ENCODE peak calls at places on chromosomes 13 and 19, in ten cellular contexts. Y, G, N, V, D, W, A, I, Z and P are unnamed samples.

GRCh38 chr19:35085947-35086346 is 29.7 kb upstream of the FXYD3 start:
- DNase-seq in Y (no peak), G (no peak), N (peak), V (no peak), D (no peak), W (no peak), A (no peak), I (no peak), Z (no peak), P (no peak)

GRCh38 chr19:16376649-16377048 is 52.0 kb downstream of the KLF2 start:
- DNase-seq in Y (no peak), G (no peak), N (peak), V (no peak), D (no peak), W (no peak), A (no peak), I (peak), Z (no peak), P (no peak)

GRCh38 chr13:85864963-85865530 is 65.8 kb upstream of the SLITRK6 start:
- DNase-seq in Y (no peak), G (no peak), N (peak), V (no peak), D (peak), W (no peak), A (no peak), I (no peak), Z (no peak), P (peak)

GRCh38 chr19:48752511-48753365 is at the start of gene FUT1:
- DNase-seq in Y (peak), G (no peak), N (no peak), V (peak), D (no peak), W (peak), A (peak), I (no peak), Z (peak), P (no peak)

GRCh38 chr19:916645-917322 is 349 bp upstream of the KISS1R start:
- DNase-seq in Y (no peak), G (no peak), N (no peak), V (no peak), D (no peak), W (no peak), A (no peak), I (peak), Z (no peak), P (no peak)

GRCh38 chr13:25778808-25779207 is 273.0 kb downstream of the SHISA2 start:
- DNase-seq in Y (no peak), G (no peak), N (no peak), V (no peak), D (no peak), W (no peak), A (no peak), I (no peak), Z (no peak), P (no peak)

GRCh38 chr13:104571161-104571889 is 1505.1 kb upstream of the SLC10A2 start:
- DNase-seq in Y (peak), G (peak), N (peak), V (peak), D (peak), W (peak), A (no peak), I (no peak), Z (peak), P (peak)

GRCh38 chr13:72290962-72291681 is 424.1 kb upstream of the DACH1 start:
- DNase-seq in Y (no peak), G (peak), N (no peak), V (no peak), D (peak), W (peak), A (no peak), I (no peak), Z (no peak), P (peak)

GRCh38 chr19:30566681-30567420 is 194.7 kb downstream of the ZNF536 start:
- DNase-seq in Y (no peak), G (no peak), N (no peak), V (no peak), D (no peak), W (no peak), A (no peak), I (no peak), Z (no peak), P (no peak)

GRCh38 chr13:22061371-22061805 is 390.5 kb downstream of the FGF9 start:
- DNase-seq in Y (no peak), G (no peak), N (no peak), V (no peak), D (no peak), W (no peak), A (no peak), I (no peak), Z (no peak), P (no peak)

GRCh38 chr19:35249146-35249847 is 495 bp downstream of the LSR start:
- DNase-seq in Y (no peak), G (no peak), N (no peak), V (peak), D (no peak), W (no peak), A (no peak), I (peak), Z (no peak), P (no peak)

GRCh38 chr19:45467456-45468158 is at the start of gene FOSB:
- DNase-seq in Y (peak), G (peak), N (peak), V (peak), D (peak), W (peak), A (peak), I (peak), Z (peak), P (peak)

GRCh38 chr13:109357751-109358150 is 428.6 kb downstream of the IRS2 start:
- DNase-seq in Y (no peak), G (no peak), N (no peak), V (no peak), D (peak), W (no peak), A (no peak), I (no peak), Z (no peak), P (no peak)

GRCh38 chr19:38606131-38606530 is 11.6 kb downstream of the MAP4K1 start:
- DNase-seq in Y (no peak), G (no peak), N (no peak), V (no peak), D (no peak), W (no peak), A (no peak), I (no peak), Z (no peak), P (no peak)

GRCh38 chr19:10587022-10587838 is at the start of gene AP1M2:
- DNase-seq in Y (no peak), G (no peak), N (no peak), V (peak), D (no peak), W (no peak), A (no peak), I (no peak), Z (peak), P (no peak)

GRCh38 chr19:49512970-49513745 is 697 bp downstream of the FCGRT start:
- DNase-seq in Y (no peak), G (no peak), N (peak), V (peak), D (peak), W (peak), A (peak), I (peak), Z (peak), P (no peak)

GRCh38 chr13:71625183-71625582 is 241.8 kb downstream of the DACH1 start:
- DNase-seq in Y (no peak), G (no peak), N (no peak), V (no peak), D (no peak), W (no peak), A (no peak), I (no peak), Z (no peak), P (no peak)

GRCh38 chr19:52993342-52994178 is 20.2 kb upstream of the ERVV-1 start:
- DNase-seq in Y (peak), G (peak), N (peak), V (peak), D (peak), W (peak), A (peak), I (peak), Z (peak), P (peak)

GRCh38 chr19:31128291-31128690 is 220.9 kb downstream of the TSHZ3 start:
- DNase-seq in Y (no peak), G (no peak), N (no peak), V (no peak), D (no peak), W (no peak), A (no peak), I (no peak), Z (no peak), P (no peak)

GRCh38 chr13:109336730-109337129 is 449.7 kb downstream of the IRS2 start:
- DNase-seq in Y (no peak), G (peak), N (no peak), V (no peak), D (peak), W (peak), A (no peak), I (no peak), Z (no peak), P (peak)

GRCh38 chr19:50331187-50332013 is 2.2 kb upstream of the KCNC3 start:
- DNase-seq in Y (no peak), G (no peak), N (peak), V (no peak), D (no peak), W (no peak), A (no peak), I (no peak), Z (no peak), P (no peak)

GRCh38 chr13:97600438-97601080 is 166.6 kb downstream of the RAP2A start:
- DNase-seq in Y (no peak), G (peak), N (no peak), V (no peak), D (peak), W (peak), A (no peak), I (no peak), Z (no peak), P (peak)

GRCh38 chr19:45356760-45357444 is 13.5 kb downstream of the ERCC2 start:
- DNase-seq in Y (no peak), G (no peak), N (no peak), V (no peak), D (no peak), W (no peak), A (no peak), I (no peak), Z (no peak), P (no peak)

GRCh38 chr19:48500830-48501445 is 10.7 kb downstream of the LMTK3 start:
- DNase-seq in Y (no peak), G (no peak), N (no peak), V (no peak), D (no peak), W (no peak), A (no peak), I (no peak), Z (no peak), P (no peak)

GRCh38 chr13:42525035-42525504 is 48.9 kb upstream of the TNFSF11 start:
- DNase-seq in Y (no peak), G (peak), N (no peak), V (no peak), D (peak), W (peak), A (no peak), I (no peak), Z (no peak), P (peak)

GRCh38 chr13:76928456-76928855 is 19.9 kb upstream of the ACOD1 start:
- DNase-seq in Y (no peak), G (no peak), N (no peak), V (no peak), D (no peak), W (no peak), A (no peak), I (no peak), Z (no peak), P (no peak)

GRCh38 chr13:27830010-27830409 is 37.7 kb downstream of the GSX1 start:
- DNase-seq in Y (no peak), G (peak), N (peak), V (peak), D (peak), W (peak), A (peak), I (peak), Z (peak), P (no peak)

GRCh38 chr19:49020931-49021895 is 2.9 kb downstream of the CGB3 start:
- DNase-seq in Y (no peak), G (no peak), N (peak), V (no peak), D (no peak), W (peak), A (no peak), I (no peak), Z (no peak), P (peak)

GRCh38 chr19:47186337-47187022 is 44.5 kb downstream of the BBC3 start:
- DNase-seq in Y (no peak), G (no peak), N (no peak), V (no peak), D (no peak), W (no peak), A (no peak), I (no peak), Z (no peak), P (no peak)

GRCh38 chr19:15243236-15243957 is 11.1 kb upstream of the EPHX3 start:
- DNase-seq in Y (no peak), G (no peak), N (no peak), V (no peak), D (no peak), W (no peak), A (no peak), I (no peak), Z (no peak), P (no peak)

GRCh38 chr19:3319643-3320353 is 46.6 kb upstream of the NFIC start:
- DNase-seq in Y (no peak), G (peak), N (no peak), V (no peak), D (no peak), W (peak), A (no peak), I (no peak), Z (no peak), P (peak)

GRCh38 chr19:40411958-40412499 is 1.1 kb downstream of the PRX start:
- DNase-seq in Y (no peak), G (no peak), N (no peak), V (no peak), D (no peak), W (no peak), A (no peak), I (no peak), Z (no peak), P (no peak)
- H3K4me3 ChIP-seq in Y (no peak), G (no peak), N (no peak), V (no peak), D (no peak), W (no peak), A (no peak), I (no peak), Z (no peak), P (no peak)

DNA sequence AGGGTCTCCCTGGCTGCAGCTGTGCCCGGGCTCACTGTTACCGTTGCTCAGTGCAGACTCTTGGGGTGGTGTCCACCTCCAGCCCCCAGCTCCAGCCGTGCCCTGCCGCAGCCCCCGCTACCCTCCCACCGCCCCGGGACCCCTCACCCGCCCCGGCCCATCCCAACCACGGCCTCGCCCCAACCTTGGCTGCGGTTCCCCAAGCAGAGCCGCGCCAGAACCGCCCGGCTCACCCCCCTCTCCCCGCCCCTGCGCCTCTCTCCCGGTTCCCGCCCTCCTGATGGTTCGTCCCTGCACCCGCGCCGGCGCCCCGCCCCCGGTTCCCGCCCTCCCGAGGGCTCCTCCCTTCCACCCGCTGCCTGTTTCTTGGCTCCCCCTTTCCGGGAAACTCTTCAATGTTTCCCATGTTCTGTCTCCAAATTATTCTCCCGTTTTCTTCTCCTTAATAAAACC is 40.3 kb downstream of the ANKRD10 start:
- DNase-seq in Y (peak), G (peak), N (no peak), V (peak), D (peak), W (peak), A (peak), I (peak), Z (peak), P (peak)
- H3K4me3 ChIP-seq in Y (peak), G (peak), N (no peak), V (peak), D (peak), W (peak), A (peak), I (peak), Z (no peak), P (peak)

DNA sequence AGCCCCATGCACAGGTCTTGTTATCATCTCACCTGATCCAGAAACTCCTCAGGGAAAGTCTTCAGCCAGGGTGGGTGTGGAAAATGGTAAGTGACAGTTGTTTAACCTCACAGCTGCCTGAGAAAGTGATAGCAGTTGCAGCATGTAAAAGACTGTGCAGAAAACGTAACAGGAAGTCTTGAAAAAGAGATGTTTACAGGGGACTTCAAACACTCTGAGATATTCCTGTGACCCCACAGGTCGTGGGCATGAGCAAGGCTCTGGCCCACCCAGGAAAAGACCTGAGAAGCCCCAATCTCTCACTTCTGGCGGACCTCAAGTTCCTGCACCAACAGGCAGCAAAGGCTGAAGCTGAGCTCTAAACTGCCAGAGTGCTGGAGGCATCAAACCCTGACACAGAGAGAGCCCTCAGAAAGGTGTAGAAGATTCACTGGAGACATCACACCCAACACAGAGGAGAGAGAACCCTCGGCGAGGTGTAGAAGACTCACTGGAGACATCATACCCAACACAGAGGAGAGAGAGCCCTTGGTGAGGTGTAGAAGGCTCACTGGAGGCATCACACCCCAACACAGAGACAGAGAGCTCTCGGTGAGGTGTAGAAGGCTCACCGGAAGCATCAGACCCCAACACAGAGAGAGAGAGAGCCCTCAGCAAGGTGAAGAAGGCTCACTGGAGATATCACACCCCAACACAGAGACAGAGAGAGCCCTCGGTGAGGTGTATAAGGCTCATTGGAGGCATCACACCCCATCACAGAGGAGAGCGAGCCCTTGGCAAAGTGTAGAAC is 826.7 kb downstream of the UQCRFS1 start:
- DNase-seq in Y (no peak), G (no peak), N (no peak), V (no peak), D (no peak), W (no peak), A (no peak), I (no peak), Z (no peak), P (no peak)
- H3K4me3 ChIP-seq in Y (no peak), G (no peak), N (no peak), V (no peak), D (no peak), W (no peak), A (no peak), I (no peak), Z (no peak), P (no peak)

GRCh38 chr19:7701049-7701653 is 780 bp downstream of the FCER2 start:
- DNase-seq in Y (no peak), G (no peak), N (no peak), V (no peak), D (no peak), W (no peak), A (no peak), I (no peak), Z (no peak), P (no peak)
- H3K4me3 ChIP-seq in Y (no peak), G (no peak), N (no peak), V (no peak), D (no peak), W (no peak), A (no peak), I (no peak), Z (no peak), P (no peak)

GRCh38 chr19:51460164-51460992 is 2.1 kb upstream of the SIGLEC8 start:
- DNase-seq in Y (no peak), G (peak), N (peak), V (no peak), D (peak), W (peak), A (no peak), I (no peak), Z (no peak), P (peak)
- H3K4me3 ChIP-seq in Y (no peak), G (peak), N (peak), V (no peak), D (peak), W (peak), A (no peak), I (no peak), Z (no peak), P (no peak)

GRCh38 chr13:23418776-23419683 is 14.5 kb downstream of the SACS start:
- DNase-seq in Y (no peak), G (no peak), N (peak), V (no peak), D (no peak), W (no peak), A (no peak), I (no peak), Z (no peak), P (no peak)
- H3K4me3 ChIP-seq in Y (no peak), G (no peak), N (no peak), V (no peak), D (no peak), W (no peak), A (no peak), I (no peak), Z (no peak), P (no peak)

GRCh38 chr19:18388328-18389094 is 2.6 kb downstream of the GDF15 start:
- DNase-seq in Y (peak), G (peak), N (peak), V (peak), D (peak), W (peak), A (peak), I (peak), Z (peak), P (peak)
- H3K4me3 ChIP-seq in Y (peak), G (peak), N (peak), V (peak), D (peak), W (peak), A (peak), I (peak), Z (peak), P (peak)

GRCh38 chr19:6800991-6801396 is 28.5 kb downstream of the VAV1 start:
- DNase-seq in Y (no peak), G (peak), N (no peak), V (no peak), D (peak), W (peak), A (no peak), I (no peak), Z (no peak), P (peak)
- H3K4me3 ChIP-seq in Y (peak), G (no peak), N (peak), V (peak), D (no peak), W (no peak), A (no peak), I (no peak), Z (no peak), P (no peak)

GRCh38 chr13:73943137-73943964 is 190.9 kb downstream of the KLF12 start:
- DNase-seq in Y (no peak), G (peak), N (no peak), V (no peak), D (no peak), W (no peak), A (no peak), I (no peak), Z (no peak), P (peak)
- H3K4me3 ChIP-seq in Y (no peak), G (no peak), N (no peak), V (no peak), D (no peak), W (no peak), A (no peak), I (no peak), Z (no peak), P (no peak)